ENCODE peak calls at places on chromosomes 3 and 15, in seven cellular contexts. One of them, this sample, is unnamed.
A peak's percentile ranks its signal among the peaks of the same experiment; 100 is the strongest.

GRCh38 chr15:89136818-89137772 is 48.8 kb downstream of the ABHD2 start:
- ATAC-seq in naive thymus-derived CD4-positive, alpha-beta T cell: peak; percentile 56
- ATAC-seq in upper lobe of left lung: no peak
- ATAC-seq in right lobe of liver: peak; percentile 71
- ATAC-seq in right cardiac atrium: peak; percentile 79
- ATAC-seq in heart right ventricle: peak; percentile 81
- ATAC-seq in upper lobe of right lung: no peak
- ATAC-seq in this sample: peak; percentile 57

GRCh38 chr15:60343221-60343970 is 54.4 kb downstream of the ANXA2 start:
- ATAC-seq in naive thymus-derived CD4-positive, alpha-beta T cell: no peak
- ATAC-seq in heart right ventricle: no peak
- ATAC-seq in right cardiac atrium: no peak
- ATAC-seq in upper lobe of left lung: no peak
- ATAC-seq in right lobe of liver: no peak
- ATAC-seq in upper lobe of right lung: no peak
- ATAC-seq in this sample: no peak

GRCh38 chr3:72722930-72723726 is 125.1 kb downstream of the SHQ1 start:
- ATAC-seq in upper lobe of left lung: no peak
- ATAC-seq in naive thymus-derived CD4-positive, alpha-beta T cell: no peak
- ATAC-seq in upper lobe of right lung: peak; percentile 58
- ATAC-seq in right cardiac atrium: peak; percentile 26
- ATAC-seq in heart right ventricle: peak; percentile 68
- ATAC-seq in right lobe of liver: no peak
- ATAC-seq in this sample: no peak

GRCh38 chr15:73081321-73081958 is 29.2 kb downstream of the NEO1 start:
- ATAC-seq in upper lobe of right lung: peak; percentile 68
- ATAC-seq in upper lobe of left lung: peak; percentile 67
- ATAC-seq in right cardiac atrium: peak; percentile 54
- ATAC-seq in heart right ventricle: peak; percentile 46
- ATAC-seq in right lobe of liver: peak; percentile 77
- ATAC-seq in naive thymus-derived CD4-positive, alpha-beta T cell: peak; percentile 63
- ATAC-seq in this sample: peak; percentile 31

GRCh38 chr3:105649469-105649868 is 219.3 kb downstream of the CBLB start:
- ATAC-seq in right lobe of liver: no peak
- ATAC-seq in upper lobe of right lung: no peak
- ATAC-seq in naive thymus-derived CD4-positive, alpha-beta T cell: no peak
- ATAC-seq in heart right ventricle: no peak
- ATAC-seq in right cardiac atrium: no peak
- ATAC-seq in upper lobe of left lung: no peak
- ATAC-seq in this sample: no peak

GRCh38 chr3:30426319-30426993 is 179.9 kb upstream of the TGFBR2 start:
- ATAC-seq in right cardiac atrium: peak; percentile 99
- ATAC-seq in upper lobe of left lung: peak; percentile 89
- ATAC-seq in naive thymus-derived CD4-positive, alpha-beta T cell: no peak
- ATAC-seq in heart right ventricle: peak; percentile 99
- ATAC-seq in upper lobe of right lung: peak; percentile 67
- ATAC-seq in right lobe of liver: peak; percentile 57
- ATAC-seq in this sample: peak; percentile 97

GRCh38 chr3:68142331-68142887 is 488.0 kb upstream of the SUCLG2 start:
- ATAC-seq in right cardiac atrium: no peak
- ATAC-seq in upper lobe of left lung: no peak
- ATAC-seq in heart right ventricle: no peak
- ATAC-seq in upper lobe of right lung: no peak
- ATAC-seq in naive thymus-derived CD4-positive, alpha-beta T cell: no peak
- ATAC-seq in right lobe of liver: no peak
- ATAC-seq in this sample: no peak

GRCh38 chr3:31041161-31041978 is 146.9 kb upstream of the GADL1 start:
- ATAC-seq in upper lobe of right lung: peak; percentile 81
- ATAC-seq in right cardiac atrium: no peak
- ATAC-seq in right lobe of liver: no peak
- ATAC-seq in naive thymus-derived CD4-positive, alpha-beta T cell: no peak
- ATAC-seq in heart right ventricle: no peak
- ATAC-seq in upper lobe of left lung: no peak
- ATAC-seq in this sample: no peak

GRCh38 chr15:83205725-83206324 is 1.8 kb downstream of the HDGFL3 start:
- ATAC-seq in right cardiac atrium: peak; percentile 77
- ATAC-seq in upper lobe of right lung: no peak
- ATAC-seq in naive thymus-derived CD4-positive, alpha-beta T cell: no peak
- ATAC-seq in heart right ventricle: peak; percentile 45
- ATAC-seq in upper lobe of left lung: peak; percentile 20
- ATAC-seq in right lobe of liver: no peak
- ATAC-seq in this sample: no peak

GRCh38 chr3:128419311-128419710 is 47.4 kb downstream of the DNAJB8 start:
- ATAC-seq in naive thymus-derived CD4-positive, alpha-beta T cell: no peak
- ATAC-seq in upper lobe of left lung: no peak
- ATAC-seq in right lobe of liver: no peak
- ATAC-seq in heart right ventricle: no peak
- ATAC-seq in upper lobe of right lung: no peak
- ATAC-seq in right cardiac atrium: no peak
- ATAC-seq in this sample: no peak

GRCh38 chr3:156396851-156397250 is 158.1 kb downstream of the SSR3 start:
- ATAC-seq in right lobe of liver: no peak
- ATAC-seq in naive thymus-derived CD4-positive, alpha-beta T cell: no peak
- ATAC-seq in heart right ventricle: no peak
- ATAC-seq in right cardiac atrium: no peak
- ATAC-seq in upper lobe of right lung: no peak
- ATAC-seq in upper lobe of left lung: no peak
- ATAC-seq in this sample: no peak

GRCh38 chr15:45454825-45455224 is 67.7 kb downstream of the SLC30A4 start:
- ATAC-seq in heart right ventricle: peak; percentile 54
- ATAC-seq in upper lobe of right lung: peak; percentile 73
- ATAC-seq in right lobe of liver: peak; percentile 31
- ATAC-seq in upper lobe of left lung: peak; percentile 75
- ATAC-seq in naive thymus-derived CD4-positive, alpha-beta T cell: peak; percentile 69
- ATAC-seq in right cardiac atrium: no peak
- ATAC-seq in this sample: no peak

GRCh38 chr15:61444585-61444984 is 215.5 kb upstream of the RORA start:
- ATAC-seq in right cardiac atrium: no peak
- ATAC-seq in right lobe of liver: no peak
- ATAC-seq in naive thymus-derived CD4-positive, alpha-beta T cell: no peak
- ATAC-seq in upper lobe of left lung: no peak
- ATAC-seq in heart right ventricle: no peak
- ATAC-seq in upper lobe of right lung: no peak
- ATAC-seq in this sample: no peak

GRCh38 chr15:69414702-69415161 is 583 bp downstream of the KIF23 start:
- ATAC-seq in naive thymus-derived CD4-positive, alpha-beta T cell: peak; percentile 3
- ATAC-seq in right cardiac atrium: peak; percentile 66
- ATAC-seq in upper lobe of left lung: peak; percentile 91
- ATAC-seq in right lobe of liver: peak; percentile 46
- ATAC-seq in upper lobe of right lung: peak; percentile 76
- ATAC-seq in heart right ventricle: peak; percentile 61
- ATAC-seq in this sample: peak; percentile 72

GRCh38 chr15:82058517-82059204 is 12.8 kb upstream of the MEX3B start:
- ATAC-seq in upper lobe of left lung: no peak
- ATAC-seq in upper lobe of right lung: no peak
- ATAC-seq in heart right ventricle: no peak
- ATAC-seq in right cardiac atrium: no peak
- ATAC-seq in right lobe of liver: no peak
- ATAC-seq in naive thymus-derived CD4-positive, alpha-beta T cell: no peak
- ATAC-seq in this sample: no peak

GRCh38 chr15:34773013-34773412 is 18.2 kb upstream of the GJD2 start:
- ATAC-seq in naive thymus-derived CD4-positive, alpha-beta T cell: no peak
- ATAC-seq in upper lobe of left lung: no peak
- ATAC-seq in right cardiac atrium: no peak
- ATAC-seq in heart right ventricle: no peak
- ATAC-seq in upper lobe of right lung: no peak
- ATAC-seq in right lobe of liver: no peak
- ATAC-seq in this sample: no peak
- H3K27me3 ChIP-seq in naive thymus-derived CD4-positive, alpha-beta T cell: no peaks in the 10 kb centered on the region
- H3K27me3 ChIP-seq in upper lobe of left lung: no peaks in the 10 kb centered on the region
- H3K27me3 ChIP-seq in right cardiac atrium: no peaks in the 10 kb centered on the region
- H3K27me3 ChIP-seq in heart right ventricle: no peaks in the 10 kb centered on the region
- H3K27me3 ChIP-seq in upper lobe of right lung: no peaks in the 10 kb centered on the region
- H3K27me3 ChIP-seq in right lobe of liver: no peaks in the 10 kb centered on the region
- H3K27me3 ChIP-seq in this sample: no peaks in the 10 kb centered on the region

GRCh38 chr15:65072617-65073016 is 3.9 kb upstream of the KBTBD13 start:
- ATAC-seq in upper lobe of left lung: no peak
- ATAC-seq in right cardiac atrium: no peak
- ATAC-seq in right lobe of liver: no peak
- ATAC-seq in heart right ventricle: no peak
- ATAC-seq in naive thymus-derived CD4-positive, alpha-beta T cell: no peak
- ATAC-seq in upper lobe of right lung: no peak
- ATAC-seq in this sample: no peak

GRCh38 chr15:65069779-65070546 is 2.2 kb upstream of the RASL12 start:
- ATAC-seq in upper lobe of right lung: no peak
- ATAC-seq in heart right ventricle: no peak
- ATAC-seq in upper lobe of left lung: no peak
- ATAC-seq in right lobe of liver: no peak
- ATAC-seq in right cardiac atrium: no peak
- ATAC-seq in naive thymus-derived CD4-positive, alpha-beta T cell: no peak
- ATAC-seq in this sample: no peak

GRCh38 chr15:65072027-65072426 is 4.2 kb upstream of the RASL12 start:
- ATAC-seq in heart right ventricle: peak; percentile 44
- ATAC-seq in naive thymus-derived CD4-positive, alpha-beta T cell: no peak
- ATAC-seq in right cardiac atrium: peak; percentile 30
- ATAC-seq in right lobe of liver: no peak
- ATAC-seq in upper lobe of right lung: no peak
- ATAC-seq in upper lobe of left lung: no peak
- ATAC-seq in this sample: no peak

GRCh38 chr15:65069179-65069578 is 1.4 kb upstream of the RASL12 start:
- ATAC-seq in right cardiac atrium: peak; percentile 67
- ATAC-seq in heart right ventricle: peak; percentile 60
- ATAC-seq in right lobe of liver: no peak
- ATAC-seq in naive thymus-derived CD4-positive, alpha-beta T cell: no peak
- ATAC-seq in upper lobe of right lung: peak; percentile 62
- ATAC-seq in upper lobe of left lung: peak; percentile 66
- ATAC-seq in this sample: peak; percentile 79

GRCh38 chr15:65071381-65071811 is 3.6 kb upstream of the RASL12 start:
- ATAC-seq in upper lobe of right lung: peak; percentile 15
- ATAC-seq in upper lobe of left lung: peak; percentile 12
- ATAC-seq in right lobe of liver: no peak
- ATAC-seq in right cardiac atrium: peak; percentile 64
- ATAC-seq in naive thymus-derived CD4-positive, alpha-beta T cell: no peak
- ATAC-seq in heart right ventricle: peak; percentile 60
- ATAC-seq in this sample: peak; percentile 37
- H3K27me3 ChIP-seq in upper lobe of right lung: peaks cover 15% of the 10 kb centered on the region
- H3K27me3 ChIP-seq in upper lobe of left lung: no peaks in the 10 kb centered on the region
- H3K27me3 ChIP-seq in right lobe of liver: no peaks in the 10 kb centered on the region
- H3K27me3 ChIP-seq in right cardiac atrium: no peaks in the 10 kb centered on the region
- H3K27me3 ChIP-seq in naive thymus-derived CD4-positive, alpha-beta T cell: no peaks in the 10 kb centered on the region
- H3K27me3 ChIP-seq in heart right ventricle: no peaks in the 10 kb centered on the region
- H3K27me3 ChIP-seq in this sample: peaks cover 5% of the 10 kb centered on the region

GRCh38 chr3:14640734-14641133 is 10.8 kb upstream of the CCDC174 start:
- ATAC-seq in heart right ventricle: no peak
- ATAC-seq in naive thymus-derived CD4-positive, alpha-beta T cell: no peak
- ATAC-seq in right cardiac atrium: no peak
- ATAC-seq in upper lobe of left lung: no peak
- ATAC-seq in upper lobe of right lung: no peak
- ATAC-seq in right lobe of liver: no peak
- ATAC-seq in this sample: no peak
- H3K27me3 ChIP-seq in heart right ventricle: peaks cover 58% of the 10 kb centered on the region
- H3K27me3 ChIP-seq in naive thymus-derived CD4-positive, alpha-beta T cell: no peaks in the 10 kb centered on the region
- H3K27me3 ChIP-seq in right cardiac atrium: no peaks in the 10 kb centered on the region
- H3K27me3 ChIP-seq in upper lobe of left lung: no peaks in the 10 kb centered on the region
- H3K27me3 ChIP-seq in upper lobe of right lung: peaks cover 44% of the 10 kb centered on the region
- H3K27me3 ChIP-seq in right lobe of liver: no peaks in the 10 kb centered on the region
- H3K27me3 ChIP-seq in this sample: peaks cover 69% of the 10 kb centered on the region

GRCh38 chr15:79433610-79434009 is 1.5 kb downstream of the MINAR1 start:
- ATAC-seq in right lobe of liver: no peak
- ATAC-seq in right cardiac atrium: no peak
- ATAC-seq in naive thymus-derived CD4-positive, alpha-beta T cell: no peak
- ATAC-seq in upper lobe of right lung: no peak
- ATAC-seq in heart right ventricle: no peak
- ATAC-seq in upper lobe of left lung: no peak
- ATAC-seq in this sample: no peak
- H3K27me3 ChIP-seq in right lobe of liver: no peaks in the 10 kb centered on the region
- H3K27me3 ChIP-seq in right cardiac atrium: peaks cover 4% of the 10 kb centered on the region
- H3K27me3 ChIP-seq in naive thymus-derived CD4-positive, alpha-beta T cell: no peaks in the 10 kb centered on the region
- H3K27me3 ChIP-seq in upper lobe of right lung: peaks cover 66% of the 10 kb centered on the region
- H3K27me3 ChIP-seq in heart right ventricle: peaks cover 68% of the 10 kb centered on the region
- H3K27me3 ChIP-seq in upper lobe of left lung: peaks cover 11% of the 10 kb centered on the region
- H3K27me3 ChIP-seq in this sample: peaks cover 66% of the 10 kb centered on the region

DNA sequence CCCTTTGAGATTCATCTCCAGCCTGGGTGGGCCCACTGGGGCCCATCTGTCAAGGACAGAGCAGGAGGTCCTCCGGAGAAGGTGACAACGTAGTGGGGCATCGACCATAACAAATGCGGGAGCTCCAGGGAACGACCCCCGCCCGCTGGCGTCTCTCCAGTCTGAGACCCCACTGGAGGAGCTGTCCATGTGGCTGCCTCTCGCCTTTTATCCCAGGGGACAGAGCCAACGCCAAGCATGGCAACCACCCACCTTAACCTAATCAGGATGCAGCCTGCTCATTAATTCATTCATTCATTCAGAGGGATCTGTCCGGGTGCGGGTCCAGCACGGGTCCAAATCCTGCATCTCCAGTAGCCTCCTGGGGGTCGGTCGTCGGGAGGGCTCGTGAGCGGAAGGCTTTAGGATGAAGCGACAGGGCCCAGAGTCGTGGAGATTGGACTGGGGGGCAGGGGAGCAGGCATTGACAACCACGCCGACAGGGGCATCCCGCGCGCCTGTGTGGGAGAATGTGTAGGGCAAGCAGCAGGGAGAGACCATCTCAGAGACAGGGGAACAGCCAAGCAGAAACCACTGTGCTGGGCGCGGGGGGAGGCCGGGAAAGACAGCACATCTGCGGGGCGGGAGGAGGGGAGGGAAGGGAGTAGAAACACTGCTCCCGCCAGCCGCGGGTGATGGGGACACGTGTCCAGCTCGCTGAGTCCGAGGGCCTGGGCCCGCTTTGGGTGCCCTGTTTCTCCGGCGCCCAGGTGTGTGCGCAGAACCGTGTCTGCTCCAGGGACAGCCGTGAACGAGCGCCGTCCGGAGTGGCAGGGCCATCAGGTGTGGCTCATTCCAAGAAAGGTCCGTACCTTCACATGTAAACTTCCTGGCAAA is 1.9 kb downstream of the PIGZ start:
- ATAC-seq in right cardiac atrium: no peak
- ATAC-seq in naive thymus-derived CD4-positive, alpha-beta T cell: no peak
- ATAC-seq in heart right ventricle: no peak
- ATAC-seq in upper lobe of right lung: no peak
- ATAC-seq in right lobe of liver: no peak
- ATAC-seq in upper lobe of left lung: no peak
- ATAC-seq in this sample: no peak
- H3K27me3 ChIP-seq in right cardiac atrium: no peaks in the 10 kb centered on the region
- H3K27me3 ChIP-seq in naive thymus-derived CD4-positive, alpha-beta T cell: no peaks in the 10 kb centered on the region
- H3K27me3 ChIP-seq in heart right ventricle: no peaks in the 10 kb centered on the region
- H3K27me3 ChIP-seq in upper lobe of right lung: no peaks in the 10 kb centered on the region
- H3K27me3 ChIP-seq in right lobe of liver: no peaks in the 10 kb centered on the region
- H3K27me3 ChIP-seq in upper lobe of left lung: no peaks in the 10 kb centered on the region
- H3K27me3 ChIP-seq in this sample: no peaks in the 10 kb centered on the region

DNA sequence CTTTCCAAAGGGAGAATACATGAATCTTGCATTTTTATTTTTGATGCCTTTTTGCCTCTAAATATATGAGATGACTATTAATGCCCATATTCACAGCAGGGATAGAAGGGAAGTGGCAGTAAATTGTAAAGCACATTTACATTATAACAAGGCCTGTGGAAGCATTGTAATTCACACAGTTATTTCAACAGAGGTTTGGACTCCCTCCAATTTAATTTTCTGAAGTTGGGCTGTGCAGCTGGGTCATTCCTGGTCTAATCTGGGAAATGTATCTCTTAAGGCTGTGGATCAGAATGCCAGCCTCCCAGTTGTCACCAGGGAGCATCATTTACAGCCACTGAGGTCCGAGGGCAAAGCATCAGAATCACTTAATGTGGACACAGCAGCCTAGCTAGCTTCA is 434.5 kb downstream of the MFSD1 start:
- ATAC-seq in right cardiac atrium: no peak
- ATAC-seq in right lobe of liver: no peak
- ATAC-seq in upper lobe of left lung: no peak
- ATAC-seq in heart right ventricle: no peak
- ATAC-seq in upper lobe of right lung: no peak
- ATAC-seq in naive thymus-derived CD4-positive, alpha-beta T cell: no peak
- ATAC-seq in this sample: no peak
- H3K27me3 ChIP-seq in right cardiac atrium: no peaks in the 10 kb centered on the region
- H3K27me3 ChIP-seq in right lobe of liver: no peaks in the 10 kb centered on the region
- H3K27me3 ChIP-seq in upper lobe of left lung: no peaks in the 10 kb centered on the region
- H3K27me3 ChIP-seq in heart right ventricle: no peaks in the 10 kb centered on the region
- H3K27me3 ChIP-seq in upper lobe of right lung: no peaks in the 10 kb centered on the region
- H3K27me3 ChIP-seq in naive thymus-derived CD4-positive, alpha-beta T cell: no peaks in the 10 kb centered on the region
- H3K27me3 ChIP-seq in this sample: no peaks in the 10 kb centered on the region